ENCODE peak calls at places on chromosomes 5 and 9, in seven cellular contexts. Q is substantia nigra; U is suprapubic skin; B is pancreas; J is CD4-positive, alpha-beta T cell; P is coronary artery; D is AG04450. V is an unnamed sample.

GRCh38 chr5:32499261-32499660 is 54.7 kb upstream of the ZFR start:
- DNase-seq in Q (no peak), U (no peak), B (no peak), J (no peak), P (no peak), D (no peak), V (no peak)

GRCh38 chr5:153562189-153562588 is 71.7 kb downstream of the GRIA1 start:
- DNase-seq in Q (no peak), U (no peak), B (no peak), J (no peak), P (no peak), D (no peak), V (no peak)

GRCh38 chr5:122154491-122154890 is 25.1 kb downstream of the ZNF474 start:
- DNase-seq in Q (no peak), U (no peak), B (no peak), J (no peak), P (no peak), D (no peak), V (no peak)

GRCh38 chr5:21263361-21263760 is 1275.4 kb upstream of the CDH18 start:
- DNase-seq in Q (no peak), U (no peak), B (no peak), J (no peak), P (no peak), D (no peak), V (no peak)

GRCh38 chr5:90518666-90519065 is 10.7 kb downstream of the LYSMD3 start:
- DNase-seq in Q (no peak), U (no peak), B (no peak), J (no peak), P (no peak), D (no peak), V (no peak)

GRCh38 chr5:17339841-17340240 is 122.4 kb downstream of the BASP1 start:
- DNase-seq in Q (no peak), U (no peak), B (no peak), J (no peak), P (no peak), D (no peak), V (no peak)

GRCh38 chr5:157080291-157080690 is 21.4 kb upstream of the HAVCR1 start:
- DNase-seq in Q (no peak), U (peak), B (no peak), J (no peak), P (no peak), D (no peak), V (no peak)

GRCh38 chr5:154221371-154221896 is 30.9 kb downstream of the GALNT10 start:
- DNase-seq in Q (peak), U (no peak), B (no peak), J (peak), P (peak), D (peak), V (no peak)

GRCh38 chr5:173867173-173867679 is 20.9 kb upstream of the CPEB4 start:
- DNase-seq in Q (no peak), U (no peak), B (no peak), J (no peak), P (no peak), D (no peak), V (no peak)

GRCh38 chr5:136034976-136035375 is 6.2 kb downstream of the TGFBI start:
- DNase-seq in Q (no peak), U (no peak), B (no peak), J (no peak), P (peak), D (no peak), V (no peak)
- H3K27ac ChIP-seq in Q (no peak), U (no peak), B (no peak), J (no peak), P (peak), D (no peak), V (no peak)

GRCh38 chr5:73189816-73190451 is 16.9 kb downstream of the TMEM174 start:
- DNase-seq in Q (peak), U (no peak), B (no peak), J (no peak), P (no peak), D (peak), V (peak)
- H3K27ac ChIP-seq in Q (no peak), U (no peak), B (no peak), J (no peak), P (no peak), D (peak), V (no peak)

GRCh38 chr5:131379071-131379538 is 115.3 kb downstream of the CDC42SE2 start:
- DNase-seq in Q (no peak), U (no peak), B (no peak), J (no peak), P (no peak), D (no peak), V (no peak)
- H3K27ac ChIP-seq in Q (peak), U (peak), B (peak), J (peak), P (peak), D (no peak), V (peak)

GRCh38 chr5:177365845-177366527 is 8.3 kb downstream of the RGS14 start:
- DNase-seq in Q (no peak), U (no peak), B (peak), J (no peak), P (no peak), D (no peak), V (no peak)

GRCh38 chr5:177367981-177368960 is 10.5 kb downstream of the RGS14 start:
- DNase-seq in Q (no peak), U (no peak), B (no peak), J (no peak), P (no peak), D (no peak), V (no peak)

GRCh38 chr5:177364159-177364962 is 6.6 kb downstream of the RGS14 start:
- DNase-seq in Q (no peak), U (no peak), B (no peak), J (no peak), P (no peak), D (no peak), V (no peak)

GRCh38 chr5:177367323-177367848 is 9.7 kb downstream of the RGS14 start:
- DNase-seq in Q (no peak), U (no peak), B (no peak), J (no peak), P (peak), D (no peak), V (no peak)

DNA sequence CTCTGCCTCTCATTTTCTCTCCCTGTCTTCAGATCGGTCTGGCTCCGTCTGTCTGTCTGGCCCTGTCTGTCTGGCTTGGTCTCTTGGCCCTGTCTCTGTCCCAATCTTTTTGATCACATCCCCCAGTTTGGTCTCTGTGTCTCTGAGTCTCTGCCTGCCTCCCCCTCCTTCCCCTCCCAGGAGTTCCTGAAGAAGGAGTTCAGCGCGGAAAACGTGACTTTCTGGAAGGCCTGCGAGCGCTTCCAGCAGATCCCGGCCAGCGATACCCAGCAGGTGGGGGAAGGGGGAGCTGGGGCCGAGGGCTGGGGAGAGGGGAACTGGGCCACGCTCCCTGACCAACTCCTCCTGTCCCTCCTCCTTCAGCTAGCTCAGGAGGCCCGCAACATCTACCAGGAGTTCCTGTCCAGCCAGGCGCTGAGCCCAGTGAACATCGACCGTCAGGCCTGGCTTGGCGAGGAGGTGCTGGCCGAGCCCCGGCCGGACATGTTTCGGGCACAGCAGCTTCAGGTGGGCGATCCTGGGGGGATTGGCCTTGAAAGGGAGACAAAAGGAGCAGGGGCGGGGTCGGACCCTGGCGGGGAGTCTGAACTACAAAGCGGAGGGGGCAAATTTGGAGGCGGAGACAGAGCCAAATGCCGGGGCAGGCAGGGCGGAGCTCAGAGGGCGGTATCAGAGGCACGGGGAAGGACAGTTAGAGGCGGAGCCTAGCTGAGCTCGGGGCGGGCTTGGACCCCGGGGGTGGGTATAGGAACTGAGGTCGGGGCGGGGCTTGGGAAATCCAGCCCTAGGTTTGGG is 9.0 kb downstream of the RGS14 start:
- DNase-seq in Q (peak), U (peak), B (peak), J (no peak), P (peak), D (no peak), V (peak)
- H3K27ac ChIP-seq in Q (no peak), U (peak), B (peak), J (no peak), P (peak), D (peak), V (peak)

GRCh38 chr9:93207326-93207814 is 23.4 kb downstream of the WNK2 start:
- DNase-seq in Q (peak), U (no peak), B (peak), J (no peak), P (no peak), D (no peak), V (no peak)
- H3K27ac ChIP-seq in Q (no peak), U (peak), B (peak), J (no peak), P (peak), D (no peak), V (peak)

GRCh38 chr5:38753776-38754175 is 92.0 kb upstream of the OSMR start:
- DNase-seq in Q (no peak), U (no peak), B (no peak), J (no peak), P (no peak), D (no peak), V (no peak)

GRCh38 chr5:38755171-38755570 is 90.6 kb upstream of the OSMR start:
- DNase-seq in Q (no peak), U (no peak), B (no peak), J (no peak), P (no peak), D (peak), V (no peak)

GRCh38 chr5:38756068-38756467 is 89.7 kb upstream of the OSMR start:
- DNase-seq in Q (no peak), U (no peak), B (no peak), J (no peak), P (no peak), D (no peak), V (no peak)

GRCh38 chr5:38757451-38758245 is 88.2 kb upstream of the OSMR start:
- DNase-seq in Q (peak), U (no peak), B (no peak), J (no peak), P (no peak), D (no peak), V (no peak)

DNA sequence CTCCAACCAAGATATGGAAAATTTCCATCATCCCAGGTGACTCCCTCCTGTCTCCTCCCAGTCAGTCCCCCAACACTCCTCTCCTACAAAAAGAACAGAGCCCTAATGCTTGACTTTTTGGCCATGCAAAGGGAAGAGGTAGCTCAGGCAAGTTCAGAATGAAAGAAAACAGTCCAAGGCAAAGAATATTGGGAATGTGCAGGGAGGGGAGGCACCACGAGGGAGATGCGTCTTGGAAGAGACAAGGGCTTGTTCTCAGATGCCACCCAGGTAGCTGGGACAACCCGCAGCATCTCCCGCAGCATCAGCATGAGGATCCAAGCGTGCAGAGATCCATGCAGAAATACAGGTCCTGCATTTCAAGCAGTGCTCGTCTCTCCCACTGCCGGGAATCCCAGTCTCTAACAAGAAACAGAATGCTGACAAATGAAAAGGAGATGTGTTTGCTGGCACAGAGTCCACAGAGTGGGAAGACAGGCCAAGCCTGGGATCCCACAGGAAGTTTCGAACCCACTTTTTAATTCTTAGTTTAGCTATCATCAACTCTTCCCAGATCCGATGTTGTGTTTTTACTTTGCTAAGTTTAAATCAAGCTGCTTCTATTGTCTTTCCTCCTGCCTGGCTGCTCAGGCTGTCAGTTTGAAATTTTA is 86.9 kb upstream of the OSMR start:
- DNase-seq in Q (no peak), U (no peak), B (no peak), J (no peak), P (no peak), D (no peak), V (no peak)
- H3K27ac ChIP-seq in Q (no peak), U (no peak), B (no peak), J (no peak), P (no peak), D (no peak), V (no peak)

DNA sequence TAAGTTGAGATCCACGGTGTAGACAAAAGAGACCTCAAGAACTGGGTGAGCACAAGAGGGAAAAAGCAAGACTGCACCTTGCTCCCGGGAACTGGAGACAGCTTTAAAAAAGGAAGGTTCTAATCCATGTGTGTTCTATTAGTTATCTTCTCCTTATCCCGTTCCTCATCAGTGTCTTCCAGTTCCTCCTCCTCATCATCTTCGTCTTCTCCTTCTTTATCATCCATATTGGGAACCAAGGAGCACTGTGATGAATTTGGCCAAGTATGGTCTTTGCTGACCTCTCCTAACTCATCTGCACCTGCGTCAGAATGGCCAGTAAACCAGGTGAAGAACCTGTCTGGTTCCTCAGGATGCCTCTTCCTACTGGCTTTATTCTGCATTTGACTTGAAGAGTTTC is 22.1 kb downstream of the EHMT1 start:
- DNase-seq in Q (no peak), U (no peak), B (no peak), J (no peak), P (no peak), D (no peak), V (no peak)
- H3K27ac ChIP-seq in Q (no peak), U (no peak), B (no peak), J (no peak), P (no peak), D (no peak), V (no peak)

V was measured in colonic mucosa.